ENCODE peak calls at places on chromosomes 5 and 9, in ten cellular contexts. M, D, B, H, A, L, W, K, C and G are unnamed samples.

GRCh38 chr5:90802695-90803317 is 244.2 kb downstream of the ADGRV1 start:
- DNase-seq in M (peak; percentile 32), D (peak; percentile 34), B (no peak), H (peak; percentile 58), A (no peak), L (peak; percentile 60), W (peak; percentile 57), K (peak; percentile 32), C (peak; percentile 38), G (peak; percentile 35)

GRCh38 chr5:88256037-88256436 is 12.6 kb downstream of the TMEM161B start:
- DNase-seq in M (no peak), D (no peak), B (no peak), H (no peak), A (no peak), L (no peak), W (no peak), K (no peak), C (no peak), G (no peak)

GRCh38 chr5:169753795-169754194 is 116.7 kb downstream of the DOCK2 start:
- DNase-seq in M (peak; percentile 55), D (peak; percentile 26), B (no peak), H (no peak), A (no peak), L (no peak), W (peak; percentile 58), K (no peak), C (no peak), G (no peak)

GRCh38 chr5:169424279-169424955 is 123.5 kb upstream of the SLIT3 start:
- DNase-seq in M (no peak), D (no peak), B (no peak), H (no peak), A (no peak), L (no peak), W (no peak), K (no peak), C (no peak), G (no peak)

GRCh38 chr5:159605585-159605984 is 275.3 kb upstream of the IL12B start:
- DNase-seq in M (no peak), D (no peak), B (no peak), H (no peak), A (no peak), L (no peak), W (peak; percentile 67), K (no peak), C (no peak), G (no peak)

GRCh38 chr9:129458663-129459549 is 162.0 kb downstream of the C9orf50 start:
- DNase-seq in M (no peak), D (peak; percentile 90), B (peak; percentile 91), H (no peak), A (no peak), L (no peak), W (no peak), K (peak; percentile 75), C (peak; percentile 52), G (peak; percentile 29)

GRCh38 chr9:87350915-87351314 is 146.8 kb upstream of the DAPK1 start:
- DNase-seq in M (no peak), D (no peak), B (no peak), H (no peak), A (no peak), L (no peak), W (peak; percentile 22), K (no peak), C (no peak), G (no peak)

GRCh38 chr5:66406761-66407289 is 189.4 kb upstream of the MAST4 start:
- DNase-seq in M (no peak), D (no peak), B (no peak), H (no peak), A (no peak), L (no peak), W (no peak), K (no peak), C (peak; percentile 15), G (no peak)

GRCh38 chr5:140113180-140113698 is 670 bp upstream of the PURA start:
- DNase-seq in M (no peak), D (no peak), B (peak; percentile 77), H (peak; percentile 23), A (no peak), L (no peak), W (no peak), K (peak; percentile 55), C (peak; percentile 41), G (peak; percentile 27)

GRCh38 chr9:86282979-86283535 is 719 bp upstream of the ISCA1 start:
- DNase-seq in M (peak; percentile 88), D (peak; percentile 88), B (no peak), H (no peak), A (peak; percentile 44), L (no peak), W (peak; percentile 91), K (no peak), C (no peak), G (no peak)

GRCh38 chr9:86286278-86286677 is 3.9 kb upstream of the ISCA1 start:
- DNase-seq in M (no peak), D (no peak), B (no peak), H (no peak), A (no peak), L (no peak), W (no peak), K (no peak), C (no peak), G (no peak)

GRCh38 chr9:86288501-86288900 is 6.2 kb upstream of the ISCA1 start:
- DNase-seq in M (no peak), D (no peak), B (no peak), H (no peak), A (no peak), L (no peak), W (no peak), K (no peak), C (no peak), G (no peak)

GRCh38 chr9:86285247-86285646 is 2.9 kb upstream of the ISCA1 start:
- DNase-seq in M (no peak), D (no peak), B (no peak), H (no peak), A (no peak), L (no peak), W (no peak), K (no peak), C (no peak), G (no peak)

GRCh38 chr9:86287013-86287412 is 4.7 kb upstream of the ISCA1 start:
- DNase-seq in M (no peak), D (peak; percentile 68), B (no peak), H (no peak), A (no peak), L (peak; percentile 60), W (peak; percentile 63), K (peak; percentile 47), C (peak; percentile 38), G (peak; percentile 47)
- TF ChIP-seq CTCF in M (peak; percentile 47), D (peak; percentile 37), B (no peak), H (no peak), A (no peak), L (peak; percentile 49), W (peak; percentile 37), K (peak; percentile 11), C (peak; percentile 42), G (peak; percentile 31)

GRCh38 chr5:73307645-73308346 is 134.8 kb downstream of the TMEM174 start:
- DNase-seq in M (no peak), D (no peak), B (no peak), H (no peak), A (no peak), L (no peak), W (no peak), K (no peak), C (no peak), G (no peak)

GRCh38 chr5:73311291-73312110 is 137.1 kb downstream of the FOXD1 start:
- DNase-seq in M (peak; percentile 83), D (peak; percentile 51), B (no peak), H (peak; percentile 32), A (peak; percentile 46), L (peak; percentile 23), W (peak; percentile 90), K (peak; percentile 80), C (peak; percentile 62), G (no peak)

GRCh38 chr5:73314395-73315195 is 134.0 kb downstream of the FOXD1 start:
- DNase-seq in M (no peak), D (peak; percentile 60), B (no peak), H (no peak), A (no peak), L (no peak), W (no peak), K (no peak), C (no peak), G (no peak)

GRCh38 chr5:73312872-73313510 is 135.6 kb downstream of the FOXD1 start:
- DNase-seq in M (no peak), D (no peak), B (no peak), H (no peak), A (no peak), L (no peak), W (peak; percentile 30), K (no peak), C (no peak), G (no peak)

DNA sequence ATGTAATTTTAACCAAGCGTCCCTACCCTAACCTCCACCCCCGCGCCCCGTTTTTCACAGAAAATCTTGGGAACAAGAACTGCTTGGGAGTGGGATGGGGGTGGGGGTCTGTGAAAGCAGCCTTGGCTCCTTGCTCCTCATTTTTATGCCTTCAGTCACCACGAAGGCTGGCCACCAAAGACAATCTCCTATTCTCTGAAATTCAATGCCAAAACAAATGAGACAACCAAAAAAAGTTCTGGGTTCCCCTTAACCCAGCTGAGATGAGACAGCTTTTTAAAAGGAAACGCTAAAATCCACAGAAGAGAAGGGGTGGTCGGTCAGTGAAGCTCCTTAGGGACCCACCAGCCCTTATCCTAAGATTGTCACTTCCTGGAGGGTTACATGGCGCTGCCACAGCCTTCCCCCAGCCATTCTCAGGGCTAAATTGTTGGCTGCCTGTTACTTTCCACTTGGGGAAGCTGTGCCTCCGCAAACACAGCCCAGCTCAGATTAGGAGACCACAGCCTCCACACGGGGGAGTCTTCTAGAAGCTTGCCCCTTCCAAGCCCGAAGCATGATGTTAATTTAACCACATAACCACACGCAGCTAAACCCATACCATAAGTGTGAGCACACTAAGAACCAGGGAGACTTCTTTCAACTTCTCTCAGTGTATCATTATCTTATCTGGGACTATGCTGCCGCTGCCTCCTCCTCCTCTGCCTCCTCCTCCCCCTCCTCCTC is 136.3 kb downstream of the FOXD1 start:
- DNase-seq in M (peak; percentile 80), D (peak; percentile 83), B (no peak), H (no peak), A (no peak), L (peak; percentile 25), W (peak; percentile 81), K (no peak), C (no peak), G (no peak)
- TF ChIP-seq CTCF in M (peak; percentile 72), D (peak; percentile 42), B (no peak), H (no peak), A (no peak), L (no peak), W (peak; percentile 28), K (no peak), C (no peak), G (no peak)

GRCh38 chr5:1975898-1976765 is 93.4 kb upstream of the IRX4 start:
- DNase-seq in M (no peak), D (peak; percentile 14), B (no peak), H (no peak), A (no peak), L (no peak), W (peak; percentile 1), K (no peak), C (no peak), G (no peak)
- TF ChIP-seq CTCF in M (no peak), D (no peak), B (no peak), H (no peak), A (peak; percentile 44), L (peak; percentile 5), W (no peak), K (no peak), C (no peak), G (no peak)

DNA sequence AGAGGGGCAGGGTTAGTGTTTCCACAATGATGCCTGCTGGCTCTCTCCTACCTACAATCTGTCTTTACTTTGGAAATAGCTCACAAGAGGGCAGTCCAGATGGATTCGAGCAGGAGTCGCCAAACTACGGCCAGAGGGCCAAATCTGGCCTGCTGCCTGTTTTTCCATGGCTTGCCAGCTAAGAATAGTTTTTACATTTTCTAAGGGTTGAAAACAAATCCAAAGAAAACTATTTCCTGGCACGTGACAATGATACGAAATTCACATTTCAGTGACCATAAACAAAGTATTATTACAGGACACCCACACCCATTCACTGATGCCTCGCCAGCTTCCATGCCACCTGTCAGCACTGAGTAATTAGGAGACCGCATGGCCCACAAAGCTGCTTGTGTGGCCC is 162.9 kb upstream of the WWC1 start:
- DNase-seq in M (no peak), D (no peak), B (no peak), H (no peak), A (no peak), L (no peak), W (no peak), K (no peak), C (no peak), G (no peak)
- TF ChIP-seq CTCF in M (no peak), D (no peak), B (no peak), H (no peak), A (no peak), L (no peak), W (no peak), K (no peak), C (no peak), G (no peak)